ENCODE peak calls at places on chromosomes 12 and 14, in four cellular contexts. H is PC-3; K is heart left ventricle; D is CD4-positive, alpha-beta T cell. M is an unnamed sample.

GRCh38 chr14:22560638-22561365 is 28.2 kb downstream of the DAD1 start:
- DNase-seq in K (no peak), H (peak; percentile 32), D (no peak), M (peak; percentile 47)

GRCh38 chr12:80648866-80649265 is 58.6 kb upstream of the MYF6 start:
- DNase-seq in D (no peak), K (no peak), H (peak; percentile 59), M (no peak)

GRCh38 chr14:49935526-49935925 is 42.6 kb downstream of the ARF6 start:
- DNase-seq in H (no peak), D (no peak), K (no peak), M (no peak)

GRCh38 chr12:72296389-72296788 is 24.2 kb downstream of the TRHDE start:
- DNase-seq in H (peak; percentile 95), D (no peak), K (no peak), M (no peak)

GRCh38 chr12:87317302-87317701 is 711.9 kb downstream of the C12orf50 start:
- DNase-seq in K (no peak), H (peak; percentile 66), D (no peak), M (no peak)

GRCh38 chr14:73662439-73663056 is 17.8 kb downstream of the DNAL1 start:
- DNase-seq in K (no peak), D (no peak), H (peak; percentile 95), M (peak; percentile 12)

GRCh38 chr14:52003324-52003723 is 14.0 kb downstream of the RTRAF start:
- DNase-seq in K (no peak), D (no peak), H (no peak), M (no peak)

GRCh38 chr12:27521066-27521465 is 2.9 kb upstream of the PPFIBP1 start:
- DNase-seq in D (no peak), K (peak; percentile 39), H (no peak), M (no peak)

GRCh38 chr14:101992708-101993107 is 28.3 kb downstream of the DYNC1H1 start:
- DNase-seq in D (no peak), H (no peak), K (no peak), M (no peak)

GRCh38 chr12:113870035-113870434 is 96.1 kb downstream of the RBM19 start:
- DNase-seq in H (no peak), D (no peak), K (no peak), M (no peak)

GRCh38 chr12:2027379-2027778 is 23.1 kb upstream of the DCP1B start:
- DNase-seq in D (no peak), K (no peak), H (no peak), M (no peak)

GRCh38 chr12:70919597-70920035 is 922 bp downstream of the PTPRR start:
- DNase-seq in K (no peak), D (no peak), H (no peak), M (no peak)

GRCh38 chr12:114954626-114955025 is 270.7 kb upstream of the TBX3 start:
- DNase-seq in K (no peak), H (no peak), D (no peak), M (no peak)

GRCh38 chr14:103518416-103519042 is 4.1 kb downstream of the CKB start:
- DNase-seq in K (peak; percentile 70), H (peak; percentile 71), D (peak; percentile 51), M (peak; percentile 74)

GRCh38 chr12:122458105-122459035 is 35.9 kb upstream of the CLIP1 start:
- DNase-seq in D (no peak), K (no peak), H (no peak), M (peak; percentile 35)

GRCh38 chr12:100375023-100375737 is 18.3 kb downstream of the SLC17A8 start:
- DNase-seq in K (peak; percentile 68), H (no peak), D (no peak), M (peak; percentile 36)

GRCh38 chr12:552466-552865 is 92.7 kb downstream of the B4GALNT3 start:
- DNase-seq in D (no peak), H (no peak), K (no peak), M (no peak)

GRCh38 chr12:52907092-52907810 is 2.4 kb upstream of the KRT8 start:
- DNase-seq in K (peak; percentile 26), D (no peak), H (peak; percentile 88), M (peak; percentile 96)

GRCh38 chr12:6828671-6829531 is 694 bp downstream of the P3H3 start:
- DNase-seq in H (no peak), K (no peak), D (no peak), M (peak; percentile 71)

GRCh38 chr12:82099216-82099615 is 259.0 kb downstream of the CCDC59 start:
- DNase-seq in K (no peak), D (no peak), H (no peak), M (no peak)

GRCh38 chr12:117900561-117900960 is 68.2 kb downstream of the KSR2 start:
- DNase-seq in K (no peak), D (no peak), H (peak; percentile 96), M (no peak)

GRCh38 chr12:50174971-50175715 is 8.0 kb upstream of the CERS5 start:
- DNase-seq in H (peak; percentile 88), D (peak; percentile 8), K (no peak), M (peak; percentile 59)

GRCh38 chr12:101414533-101415119 is 7.1 kb upstream of the ARL1 start:
- DNase-seq in D (no peak), K (no peak), H (peak; percentile 88), M (peak; percentile 21)

GRCh38 chr14:35338731-35339405 is 46.7 kb downstream of the PSMA6 start:
- DNase-seq in H (no peak), D (no peak), K (no peak), M (no peak)
- H3K27ac ChIP-seq in H (no peak overlapping the region), D (no peak overlapping the region), K (peak overlapping the region; percentile 93), M (peak overlapping the region; percentile 99)

DNA sequence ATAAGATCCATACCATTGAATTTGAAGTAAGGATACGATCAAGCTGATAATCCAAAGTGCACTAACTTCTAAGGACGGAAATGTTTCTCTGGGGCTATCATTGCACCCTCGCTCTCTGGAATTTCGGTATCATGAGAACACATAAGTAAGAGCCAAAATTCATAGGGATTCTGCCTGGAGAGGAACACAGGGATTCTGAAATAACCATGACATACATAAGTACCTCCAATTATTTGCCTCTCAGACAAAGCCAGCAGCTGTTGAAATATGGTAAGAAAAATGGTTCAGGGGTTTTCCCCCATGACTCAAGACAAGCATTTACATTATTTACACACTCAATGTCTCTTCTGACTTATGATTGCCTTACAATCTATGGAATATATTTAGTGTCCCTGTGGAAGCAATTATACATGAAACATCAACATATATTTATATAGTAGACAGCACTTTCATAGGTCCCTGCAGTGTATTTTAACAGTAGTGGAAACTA is 1123.6 kb upstream of the SEL1L start:
- DNase-seq in H (no peak), K (no peak), D (no peak), M (no peak)
- H3K9me3 ChIP-seq in H (peaks cover 3% of the 10 kb centered on the region), K (peaks cover 4% of the 10 kb centered on the region), D (peaks cover 5% of the 10 kb centered on the region), M (no peaks in the 10 kb centered on the region)

GRCh38 chr12:47818382-47818700 is 1.4 kb downstream of the HDAC7 start:
- DNase-seq in H (no peak), D (no peak), K (no peak), M (no peak)
- H3K27ac ChIP-seq in H (no peak overlapping the region), D (peak overlapping the region; percentile 88), K (peak overlapping the region; percentile 97), M (peak overlapping the region; percentile 98)

GRCh38 chr12:132291402-132292175 is 37.8 kb downstream of the GALNT9 start:
- DNase-seq in D (no peak), H (no peak), K (no peak), M (no peak)
- H3K9me3 ChIP-seq in D (no peaks in the 10 kb centered on the region), H (no peaks in the 10 kb centered on the region), K (no peaks in the 10 kb centered on the region), M (no peaks in the 10 kb centered on the region)

GRCh38 chr14:63286071-63286470 is 32.7 kb downstream of the GPHB5 start:
- DNase-seq in H (no peak), K (no peak), D (no peak), M (no peak)

GRCh38 chr14:63290741-63291286 is 27.9 kb downstream of the GPHB5 start:
- DNase-seq in D (no peak), K (no peak), H (no peak), M (no peak)

GRCh38 chr14:63288853-63289252 is 29.9 kb downstream of the GPHB5 start:
- DNase-seq in D (no peak), K (no peak), H (no peak), M (no peak)

GRCh38 chr14:63283501-63284248 is 35.1 kb downstream of the GPHB5 start:
- DNase-seq in K (no peak), D (no peak), H (no peak), M (no peak)

DNA sequence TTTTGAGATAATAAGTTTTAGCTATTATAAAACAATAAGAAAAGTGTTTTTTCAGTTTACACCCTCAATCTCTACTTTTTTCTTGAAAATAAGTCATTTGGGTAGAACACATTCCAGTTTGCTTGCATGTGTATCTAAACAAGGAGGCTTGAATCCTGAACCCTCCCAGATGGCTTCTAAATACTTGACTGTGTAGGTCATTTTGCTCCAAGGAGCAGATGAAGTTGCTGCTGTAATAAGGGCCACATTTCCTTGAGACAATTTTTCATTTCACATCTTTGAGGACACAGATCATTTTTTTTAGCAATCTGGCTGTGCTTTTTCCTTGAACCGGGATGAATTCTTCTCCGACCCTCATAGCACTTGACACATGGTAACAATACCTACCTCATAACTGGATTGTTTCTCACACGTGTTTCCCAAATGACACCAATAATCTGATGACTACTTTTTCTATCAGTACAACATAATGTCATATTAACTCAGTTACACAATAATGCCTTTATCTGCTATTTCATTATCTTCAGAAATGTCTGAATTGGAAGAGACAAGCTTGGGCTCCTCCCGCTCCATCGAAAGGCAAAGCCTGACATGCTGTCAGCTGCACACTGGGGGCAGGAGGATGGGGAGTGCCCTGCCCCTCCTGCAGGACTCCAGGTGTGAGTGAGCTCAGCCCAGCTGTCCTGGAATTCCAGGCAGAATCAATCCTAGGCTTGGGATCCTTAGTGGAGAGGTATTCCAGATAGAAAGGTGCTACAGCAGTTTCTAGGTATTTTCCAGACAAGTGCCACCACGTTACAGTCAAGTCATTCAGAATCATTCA is 30.9 kb downstream of the GPHB5 start:
- DNase-seq in K (no peak), H (no peak), D (no peak), M (no peak)
- H3K27ac ChIP-seq in K (peak overlapping the region; percentile 33), H (no peak overlapping the region), D (no peak overlapping the region), M (no peak overlapping the region)

GRCh38 chr14:68794130-68794855 is 1.4 kb upstream of the ZFP36L1 start:
- DNase-seq in H (peak; percentile 71), D (peak; percentile 78), K (peak; percentile 88), M (peak; percentile 90)

GRCh38 chr14:68793734-68794129 is 865 bp upstream of the ZFP36L1 start:
- DNase-seq in D (no peak), H (no peak), K (peak; percentile 47), M (no peak)

GRCh38 chr14:68795602-68796417 is 2.9 kb upstream of the ZFP36L1 start:
- DNase-seq in D (peak; percentile 71), H (peak; percentile 84), K (peak; percentile 89), M (peak; percentile 85)

GRCh38 chr14:68796418-68797101 is 3.7 kb upstream of the ZFP36L1 start:
- DNase-seq in H (no peak), K (no peak), D (no peak), M (no peak)

DNA sequence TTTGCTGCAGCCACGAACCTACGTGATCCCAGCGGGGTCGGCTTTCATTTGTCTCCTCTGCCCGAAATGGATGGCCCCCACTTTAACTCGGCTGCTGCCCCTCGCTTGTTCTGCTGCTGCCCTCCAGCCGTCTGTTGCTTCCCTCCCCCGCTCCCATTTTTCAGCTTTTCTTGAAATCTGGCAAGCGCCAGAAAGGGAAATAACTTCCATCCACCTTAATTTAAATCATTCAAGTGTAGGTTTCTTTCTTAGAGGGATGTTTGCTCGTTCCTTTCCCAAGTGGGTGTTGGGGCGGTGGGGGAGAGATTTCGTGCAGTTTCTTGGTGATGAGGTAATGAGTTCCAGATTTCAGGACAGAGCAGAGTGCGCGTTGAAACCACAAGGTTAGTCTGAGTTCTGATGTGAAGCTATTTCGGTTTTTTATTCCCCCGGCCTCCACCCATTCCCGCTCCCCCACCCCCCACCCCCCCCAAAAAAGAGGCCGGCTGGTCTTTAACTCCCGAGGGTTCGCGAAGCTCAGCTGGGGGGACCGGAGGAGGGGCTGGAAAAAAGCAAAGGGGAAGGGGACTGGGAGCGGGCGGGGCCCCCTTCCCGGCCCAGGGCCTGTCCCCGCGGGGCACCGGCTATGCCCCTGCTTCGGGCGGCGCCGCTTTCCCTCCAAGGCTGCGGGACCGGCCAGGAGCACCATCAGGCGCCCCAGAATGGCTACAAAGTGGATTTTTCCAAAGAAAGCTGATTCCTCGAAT is 2.2 kb upstream of the ZFP36L1 start:
- DNase-seq in H (peak; percentile 47), D (no peak), K (no peak), M (peak; percentile 57)
- H3K9me3 ChIP-seq in H (no peaks in the 10 kb centered on the region), D (no peaks in the 10 kb centered on the region), K (no peaks in the 10 kb centered on the region), M (no peaks in the 10 kb centered on the region)

M was measured in thyroid gland.